ENCODE peak calls at places on chromosome 14, in seven cellular contexts. One of them, this sample, is unnamed.

GRCh38 chr14:99647407-99647806 is 2.5 kb downstream of the HHIPL1 start:
- DNase-seq in fibroblast of the aortic adventitia: peak; percentile 24
- DNase-seq in GM18507: no peak
- DNase-seq in substantia nigra: no peak
- DNase-seq in NCI-H2081: no peak
- DNase-seq in PC-3: no peak
- DNase-seq in NCI-H510A treated with DMSO at 0.1 percent for 48 hours: no peak
- DNase-seq in this sample: no peak

GRCh38 chr14:35161231-35161630 is 38.9 kb downstream of the PRORP start:
- DNase-seq in fibroblast of the aortic adventitia: no peak
- DNase-seq in GM18507: no peak
- DNase-seq in substantia nigra: no peak
- DNase-seq in NCI-H2081: no peak
- DNase-seq in PC-3: no peak
- DNase-seq in NCI-H510A treated with DMSO at 0.1 percent for 48 hours: no peak
- DNase-seq in this sample: no peak

GRCh38 chr14:28707814-28708213 is 58.8 kb upstream of the FOXG1 start:
- DNase-seq in fibroblast of the aortic adventitia: peak; percentile 51
- DNase-seq in GM18507: no peak
- DNase-seq in substantia nigra: no peak
- DNase-seq in NCI-H2081: no peak
- DNase-seq in PC-3: peak; percentile 48
- DNase-seq in NCI-H510A treated with DMSO at 0.1 percent for 48 hours: no peak
- DNase-seq in this sample: no peak

GRCh38 chr14:75995372-75996041 is 9.9 kb downstream of the IFT43 start:
- DNase-seq in fibroblast of the aortic adventitia: peak; percentile 84
- DNase-seq in GM18507: no peak
- DNase-seq in substantia nigra: no peak
- DNase-seq in NCI-H2081: no peak
- DNase-seq in PC-3: no peak
- DNase-seq in NCI-H510A treated with DMSO at 0.1 percent for 48 hours: no peak
- DNase-seq in this sample: no peak

GRCh38 chr14:97873291-97873690 is 1076.1 kb downstream of the VRK1 start:
- DNase-seq in fibroblast of the aortic adventitia: no peak
- DNase-seq in GM18507: no peak
- DNase-seq in substantia nigra: no peak
- DNase-seq in NCI-H2081: no peak
- DNase-seq in PC-3: peak; percentile 65
- DNase-seq in NCI-H510A treated with DMSO at 0.1 percent for 48 hours: no peak
- DNase-seq in this sample: no peak

GRCh38 chr14:58149196-58149595 is 2.8 kb downstream of the ARMH4 start:
- DNase-seq in fibroblast of the aortic adventitia: no peak
- DNase-seq in GM18507: no peak
- DNase-seq in substantia nigra: no peak
- DNase-seq in NCI-H2081: no peak
- DNase-seq in PC-3: no peak
- DNase-seq in NCI-H510A treated with DMSO at 0.1 percent for 48 hours: no peak
- DNase-seq in this sample: no peak

GRCh38 chr14:52553671-52554575 is 1.3 kb downstream of the GPR137C start:
- DNase-seq in fibroblast of the aortic adventitia: peak; percentile 92
- DNase-seq in GM18507: peak; percentile 25
- DNase-seq in substantia nigra: peak; percentile 63
- DNase-seq in NCI-H2081: peak; percentile 87
- DNase-seq in PC-3: peak; percentile 88
- DNase-seq in NCI-H510A treated with DMSO at 0.1 percent for 48 hours: peak; percentile 87
- DNase-seq in this sample: peak; percentile 98

GRCh38 chr14:68552597-68552996 is 240.3 kb downstream of the ZFP36L1 start:
- DNase-seq in fibroblast of the aortic adventitia: peak; percentile 46
- DNase-seq in GM18507: no peak
- DNase-seq in substantia nigra: no peak
- DNase-seq in NCI-H2081: no peak
- DNase-seq in PC-3: no peak
- DNase-seq in NCI-H510A treated with DMSO at 0.1 percent for 48 hours: no peak
- DNase-seq in this sample: peak; percentile 64

GRCh38 chr14:42224053-42224888 is 617.6 kb downstream of the LRFN5 start:
- DNase-seq in fibroblast of the aortic adventitia: peak; percentile 83
- DNase-seq in GM18507: no peak
- DNase-seq in substantia nigra: peak; percentile 59
- DNase-seq in NCI-H2081: peak; percentile 57
- DNase-seq in PC-3: peak; percentile 90
- DNase-seq in NCI-H510A treated with DMSO at 0.1 percent for 48 hours: peak; percentile 79
- DNase-seq in this sample: peak; percentile 80

GRCh38 chr14:30779210-30779609 is 95.1 kb upstream of the COCH start:
- DNase-seq in fibroblast of the aortic adventitia: peak; percentile 3
- DNase-seq in GM18507: no peak
- DNase-seq in substantia nigra: no peak
- DNase-seq in NCI-H2081: no peak
- DNase-seq in PC-3: peak; percentile 89
- DNase-seq in NCI-H510A treated with DMSO at 0.1 percent for 48 hours: no peak
- DNase-seq in this sample: no peak

GRCh38 chr14:68608235-68608962 is 184.5 kb downstream of the ZFP36L1 start:
- DNase-seq in fibroblast of the aortic adventitia: no peak
- DNase-seq in GM18507: no peak
- DNase-seq in substantia nigra: peak; percentile 24
- DNase-seq in NCI-H2081: no peak
- DNase-seq in PC-3: no peak
- DNase-seq in NCI-H510A treated with DMSO at 0.1 percent for 48 hours: peak; percentile 66
- DNase-seq in this sample: no peak

GRCh38 chr14:92589213-92589852 is 75.8 kb downstream of the RIN3 start:
- DNase-seq in fibroblast of the aortic adventitia: peak; percentile 42
- DNase-seq in GM18507: no peak
- DNase-seq in substantia nigra: no peak
- DNase-seq in NCI-H2081: no peak
- DNase-seq in PC-3: peak; percentile 56
- DNase-seq in NCI-H510A treated with DMSO at 0.1 percent for 48 hours: peak; percentile 7
- DNase-seq in this sample: no peak

GRCh38 chr14:104865631-104866441 is 768 bp downstream of the CEP170B start:
- DNase-seq in fibroblast of the aortic adventitia: peak; percentile 61
- DNase-seq in GM18507: no peak
- DNase-seq in substantia nigra: no peak
- DNase-seq in NCI-H2081: peak; percentile 32
- DNase-seq in PC-3: peak; percentile 61
- DNase-seq in NCI-H510A treated with DMSO at 0.1 percent for 48 hours: peak; percentile 37
- DNase-seq in this sample: peak; percentile 56

GRCh38 chr14:72737560-72737943 is 156.3 kb downstream of the DPF3 start:
- DNase-seq in fibroblast of the aortic adventitia: no peak
- DNase-seq in GM18507: no peak
- DNase-seq in substantia nigra: no peak
- DNase-seq in NCI-H2081: no peak
- DNase-seq in PC-3: no peak
- DNase-seq in NCI-H510A treated with DMSO at 0.1 percent for 48 hours: no peak
- DNase-seq in this sample: no peak

GRCh38 chr14:56117765-56118610 is at the start of gene PELI2:
- DNase-seq in fibroblast of the aortic adventitia: peak; percentile 68
- DNase-seq in GM18507: no peak
- DNase-seq in substantia nigra: peak; percentile 58
- DNase-seq in NCI-H2081: peak; percentile 74
- DNase-seq in PC-3: peak; percentile 50
- DNase-seq in NCI-H510A treated with DMSO at 0.1 percent for 48 hours: peak; percentile 64
- DNase-seq in this sample: peak; percentile 82

GRCh38 chr14:105974902-105975301 is 448.5 kb downstream of the TMEM121 start:
- DNase-seq in fibroblast of the aortic adventitia: no peak
- DNase-seq in GM18507: no peak
- DNase-seq in substantia nigra: no peak
- DNase-seq in NCI-H2081: no peak
- DNase-seq in PC-3: no peak
- DNase-seq in NCI-H510A treated with DMSO at 0.1 percent for 48 hours: no peak
- DNase-seq in this sample: no peak

GRCh38 chr14:69259531-69260245 is at the start of gene GALNT16:
- DNase-seq in fibroblast of the aortic adventitia: no peak
- DNase-seq in GM18507: no peak
- DNase-seq in substantia nigra: no peak
- DNase-seq in NCI-H2081: peak; percentile 6
- DNase-seq in PC-3: no peak
- DNase-seq in NCI-H510A treated with DMSO at 0.1 percent for 48 hours: peak; percentile 25
- DNase-seq in this sample: peak; percentile 75

GRCh38 chr14:80560800-80561199 is 349.5 kb upstream of the DIO2 start:
- DNase-seq in fibroblast of the aortic adventitia: no peak
- DNase-seq in GM18507: no peak
- DNase-seq in substantia nigra: no peak
- DNase-seq in NCI-H2081: no peak
- DNase-seq in PC-3: no peak
- DNase-seq in NCI-H510A treated with DMSO at 0.1 percent for 48 hours: no peak
- DNase-seq in this sample: no peak

GRCh38 chr14:99793213-99794155 is at the start of gene EML1:
- DNase-seq in fibroblast of the aortic adventitia: peak; percentile 68
- DNase-seq in GM18507: peak; percentile 87
- DNase-seq in substantia nigra: peak; percentile 70
- DNase-seq in NCI-H2081: peak; percentile 80
- DNase-seq in PC-3: peak; percentile 80
- DNase-seq in NCI-H510A treated with DMSO at 0.1 percent for 48 hours: peak; percentile 44
- DNase-seq in this sample: peak; percentile 77

GRCh38 chr14:96424104-96424989 is 32.4 kb downstream of the AK7 start:
- DNase-seq in fibroblast of the aortic adventitia: peak; percentile 85
- DNase-seq in GM18507: peak; percentile 22
- DNase-seq in substantia nigra: no peak
- DNase-seq in NCI-H2081: peak; percentile 71
- DNase-seq in PC-3: peak; percentile 89
- DNase-seq in NCI-H510A treated with DMSO at 0.1 percent for 48 hours: peak; percentile 67
- DNase-seq in this sample: peak; percentile 86

GRCh38 chr14:60645191-60645590 is 4.1 kb downstream of the SIX1 start:
- DNase-seq in fibroblast of the aortic adventitia: no peak
- DNase-seq in GM18507: no peak
- DNase-seq in substantia nigra: no peak
- DNase-seq in NCI-H2081: no peak
- DNase-seq in PC-3: no peak
- DNase-seq in NCI-H510A treated with DMSO at 0.1 percent for 48 hours: no peak
- DNase-seq in this sample: no peak

GRCh38 chr14:71856199-71856919 is 75.9 kb upstream of the RGS6 start:
- DNase-seq in fibroblast of the aortic adventitia: no peak
- DNase-seq in GM18507: no peak
- DNase-seq in substantia nigra: no peak
- DNase-seq in NCI-H2081: no peak
- DNase-seq in PC-3: no peak
- DNase-seq in NCI-H510A treated with DMSO at 0.1 percent for 48 hours: no peak
- DNase-seq in this sample: no peak

GRCh38 chr14:64190974-64191502 is 103.1 kb downstream of the ESR2 start:
- DNase-seq in fibroblast of the aortic adventitia: no peak
- DNase-seq in GM18507: no peak
- DNase-seq in substantia nigra: no peak
- DNase-seq in NCI-H2081: no peak
- DNase-seq in PC-3: no peak
- DNase-seq in NCI-H510A treated with DMSO at 0.1 percent for 48 hours: no peak
- DNase-seq in this sample: no peak

GRCh38 chr14:62031504-62031903 is 269.3 kb downstream of the SNAPC1 start:
- DNase-seq in fibroblast of the aortic adventitia: no peak
- DNase-seq in GM18507: no peak
- DNase-seq in substantia nigra: no peak
- DNase-seq in NCI-H2081: no peak
- DNase-seq in PC-3: peak; percentile 74
- DNase-seq in NCI-H510A treated with DMSO at 0.1 percent for 48 hours: no peak
- DNase-seq in this sample: no peak

GRCh38 chr14:103551338-103551762 is 11.1 kb downstream of the BAG5 start:
- DNase-seq in fibroblast of the aortic adventitia: no peak
- DNase-seq in GM18507: no peak
- DNase-seq in substantia nigra: peak; percentile 44
- DNase-seq in NCI-H2081: no peak
- DNase-seq in PC-3: no peak
- DNase-seq in NCI-H510A treated with DMSO at 0.1 percent for 48 hours: no peak
- DNase-seq in this sample: no peak

GRCh38 chr14:50600849-50601248 is 40.9 kb downstream of the ATL1 start:
- DNase-seq in fibroblast of the aortic adventitia: peak; percentile 37
- DNase-seq in GM18507: no peak
- DNase-seq in substantia nigra: no peak
- DNase-seq in NCI-H2081: no peak
- DNase-seq in PC-3: no peak
- DNase-seq in NCI-H510A treated with DMSO at 0.1 percent for 48 hours: peak; percentile 42
- DNase-seq in this sample: no peak

GRCh38 chr14:66082009-66082408 is 404.2 kb upstream of the CCDC196 start:
- DNase-seq in fibroblast of the aortic adventitia: peak; percentile 36
- DNase-seq in GM18507: no peak
- DNase-seq in substantia nigra: no peak
- DNase-seq in NCI-H2081: no peak
- DNase-seq in PC-3: no peak
- DNase-seq in NCI-H510A treated with DMSO at 0.1 percent for 48 hours: no peak
- DNase-seq in this sample: no peak

GRCh38 chr14:51562816-51563215 is 88.9 kb upstream of the FRMD6 start:
- DNase-seq in fibroblast of the aortic adventitia: no peak
- DNase-seq in GM18507: no peak
- DNase-seq in substantia nigra: no peak
- DNase-seq in NCI-H2081: no peak
- DNase-seq in PC-3: peak; percentile 40
- DNase-seq in NCI-H510A treated with DMSO at 0.1 percent for 48 hours: no peak
- DNase-seq in this sample: no peak

This sample was measured in DMS79 treated with DMSO at 0.1 percent for 48 hours.